ENCODE peak calls at places on chromosomes 1 and 21, in seven cellular contexts. I, R, U, C, M, Z and B are unnamed samples.
A peak's percentile ranks its signal among the peaks of the same experiment; 100 is the strongest.

GRCh38 chr21:37153935-37154350 is 80.9 kb downstream of the TTC3 start:
- ATAC-seq in I (no peak), R (peak; percentile 74), U (peak; percentile 38), C (no peak), M (no peak), Z (peak; percentile 91), B (peak; percentile 15)

GRCh38 chr1:47412437-47412836 is 3.6 kb upstream of the FOXE3 start:
- ATAC-seq in I (no peak), R (no peak), U (no peak), C (no peak), M (no peak), Z (no peak), B (no peak)

GRCh38 chr1:39508857-39509305 is 17.4 kb downstream of the BMP8A start:
- ATAC-seq in I (peak; percentile 13), R (no peak), U (peak; percentile 19), C (peak; percentile 14), M (peak; percentile 24), Z (peak; percentile 35), B (no peak)

GRCh38 chr21:17537299-17537698 is 24.5 kb downstream of the CXADR start:
- ATAC-seq in I (no peak), R (no peak), U (no peak), C (no peak), M (no peak), Z (no peak), B (peak; percentile 75)

GRCh38 chr1:164735315-164736052 is 176.5 kb downstream of the PBX1 start:
- ATAC-seq in I (no peak), R (no peak), U (no peak), C (no peak), M (no peak), Z (peak; percentile 35), B (peak; percentile 95)

GRCh38 chr1:30908446-30908885 is at the start of gene SDC3:
- ATAC-seq in I (peak; percentile 80), R (peak; percentile 71), U (peak; percentile 58), C (peak; percentile 61), M (peak; percentile 80), Z (peak; percentile 50), B (peak; percentile 46)

GRCh38 chr1:246292571-246292970 is 214.5 kb downstream of the SMYD3 start:
- ATAC-seq in I (no peak), R (no peak), U (no peak), C (no peak), M (no peak), Z (no peak), B (no peak)

GRCh38 chr1:213457097-213457680 is 406.1 kb downstream of the RPS6KC1 start:
- ATAC-seq in I (no peak), R (peak; percentile 92), U (peak; percentile 55), C (no peak), M (no peak), Z (peak; percentile 85), B (no peak)

GRCh38 chr1:53084589-53084971 is 22.6 kb downstream of the PODN start:
- ATAC-seq in I (no peak), R (no peak), U (no peak), C (no peak), M (peak; percentile 41), Z (no peak), B (no peak)

GRCh38 chr1:47212636-47213229 is 19.3 kb downstream of the TAL1 start:
- ATAC-seq in I (no peak), R (no peak), U (no peak), C (no peak), M (no peak), Z (no peak), B (no peak)